ENCODE peak calls at places on chromosomes 4 and X, in eight cellular contexts. D, A, N, C, R, J, E and Y are unnamed samples.

GRCh38 chrX:65859299-65859698 is 180.6 kb downstream of the VSIG4 start:
- DNase-seq in D (no peak), A (no peak), N (no peak), C (no peak), R (no peak), J (no peak), E (no peak), Y (no peak)

GRCh38 chrX:154059231-154059630 is 38.3 kb downstream of the MECP2 start:
- DNase-seq in D (no peak), A (no peak), N (no peak), C (no peak), R (no peak), J (no peak), E (no peak), Y (no peak)

GRCh38 chr4:80390178-80390577 is 54.6 kb downstream of the CFAP299 start:
- DNase-seq in D (no peak), A (no peak), N (no peak), C (no peak), R (no peak), J (no peak), E (no peak), Y (no peak)

GRCh38 chrX:41100819-41101218 is 15.6 kb downstream of the USP9X start:
- DNase-seq in D (no peak), A (no peak), N (no peak), C (no peak), R (no peak), J (no peak), E (no peak), Y (no peak)

GRCh38 chrX:76996641-76997040 is 450.5 kb upstream of the FGF16 start:
- DNase-seq in D (no peak), A (no peak), N (no peak), C (no peak), R (no peak), J (no peak), E (no peak), Y (no peak)

GRCh38 chr4:87932718-87933136 is 42.8 kb upstream of the SPP1 start:
- DNase-seq in D (no peak), A (no peak), N (no peak), C (no peak), R (no peak), J (no peak), E (no peak), Y (no peak)

GRCh38 chr4:103424853-103425252 is 226.7 kb upstream of the CENPE start:
- DNase-seq in D (no peak), A (peak), N (no peak), C (peak), R (no peak), J (peak), E (no peak), Y (no peak)

GRCh38 chrX:84634201-84634782 is 132.0 kb upstream of the HDX start:
- DNase-seq in D (no peak), A (no peak), N (no peak), C (no peak), R (no peak), J (no peak), E (no peak), Y (no peak)

GRCh38 chrX:38973327-38973726 is 172.1 kb downstream of the MID1IP1 start:
- DNase-seq in D (no peak), A (no peak), N (no peak), C (no peak), R (no peak), J (peak), E (no peak), Y (no peak)

GRCh38 chrX:66005832-66006449 is 33.9 kb downstream of the VSIG4 start:
- DNase-seq in D (no peak), A (no peak), N (no peak), C (no peak), R (no peak), J (no peak), E (no peak), Y (no peak)

GRCh38 chr4:110211007-110211769 is 12.8 kb upstream of the ELOVL6 start:
- DNase-seq in D (no peak), A (no peak), N (no peak), C (peak), R (peak), J (peak), E (peak), Y (peak)

GRCh38 chr4:75995727-75996126 is 5.0 kb upstream of the SDAD1 start:
- DNase-seq in D (no peak), A (no peak), N (no peak), C (peak), R (no peak), J (peak), E (peak), Y (peak)

GRCh38 chr4:6688879-6689505 is 4.7 kb upstream of the S100P start:
- DNase-seq in D (no peak), A (peak), N (peak), C (peak), R (peak), J (peak), E (no peak), Y (peak)

GRCh38 chrX:8988456-8988855 is 45.5 kb downstream of the FAM9B start:
- DNase-seq in D (no peak), A (peak), N (no peak), C (peak), R (no peak), J (peak), E (no peak), Y (no peak)

GRCh38 chrX:50812995-50813842 is 775 bp downstream of the SHROOM4 start:
- DNase-seq in D (peak), A (peak), N (peak), C (no peak), R (no peak), J (peak), E (no peak), Y (no peak)

GRCh38 chr4:109256847-109257246 is 45.6 kb downstream of the COL25A1 start:
- DNase-seq in D (no peak), A (no peak), N (no peak), C (no peak), R (no peak), J (no peak), E (no peak), Y (no peak)

GRCh38 chr4:1039493-1040343 is 28.3 kb downstream of the FGFRL1 start:
- DNase-seq in D (no peak), A (no peak), N (no peak), C (peak), R (no peak), J (peak), E (no peak), Y (no peak)

GRCh38 chrX:12370444-12371089 is 232.3 kb downstream of the FRMPD4 start:
- DNase-seq in D (no peak), A (no peak), N (no peak), C (no peak), R (no peak), J (peak), E (no peak), Y (no peak)

GRCh38 chr4:75189976-75190375 is 257.1 kb downstream of the PARM1 start:
- DNase-seq in D (no peak), A (no peak), N (no peak), C (no peak), R (no peak), J (no peak), E (no peak), Y (no peak)